ENCODE peak calls at places on chromosomes 6 and 20, in six cellular contexts. B is lower leg skin; X is Peyer's patch; C is lower lobe of right lung; P is naive thymus-derived CD4-positive, alpha-beta T cell; O is WTC11. G is an unnamed sample.

GRCh38 chr20:18056174-18057105 is 1.3 kb downstream of the OVOL2 start:
- DNase-seq in O (peak; percentile 58), P (no peak), B (no peak), X (peak; percentile 88), C (peak; percentile 61), G (no peak)

GRCh38 chr6:166463363-166464067 is 80.8 kb upstream of the MPC1 start:
- DNase-seq in O (no peak), X (no peak), P (no peak), B (no peak), C (no peak), G (no peak)

GRCh38 chr6:35497571-35498406 is 910 bp upstream of the TEAD3 start:
- DNase-seq in P (peak; percentile 43), C (peak; percentile 77), B (peak; percentile 63), O (peak; percentile 76), X (peak; percentile 72), G (peak; percentile 64)

GRCh38 chr20:24795444-24795843 is 153.6 kb upstream of the CST7 start:
- DNase-seq in X (no peak), B (no peak), C (peak; percentile 30), P (no peak), O (no peak), G (no peak)

GRCh38 chr20:21286775-21287174 is 16.4 kb upstream of the XRN2 start:
- DNase-seq in O (no peak), B (no peak), P (no peak), C (no peak), X (no peak), G (no peak)

GRCh38 chr6:170290306-170291128 is at the start of gene DLL1:
- DNase-seq in B (peak; percentile 42), P (peak; percentile 41), C (peak; percentile 62), X (peak; percentile 76), O (peak; percentile 86), G (no peak)

GRCh38 chr20:48721324-48722001 is 106.3 kb downstream of the PREX1 start:
- DNase-seq in P (no peak), C (no peak), B (no peak), O (no peak), X (no peak), G (no peak)

GRCh38 chr6:118387921-118388701 is 160.0 kb upstream of the PLN start:
- DNase-seq in C (no peak), X (no peak), P (no peak), O (no peak), B (no peak), G (no peak)

GRCh38 chr20:24610341-24611115 is 141.1 kb downstream of the SYNDIG1 start:
- DNase-seq in C (no peak), P (no peak), X (no peak), B (no peak), O (no peak), G (no peak)

GRCh38 chr6:157527471-157527907 is 146.5 kb downstream of the ZDHHC14 start:
- DNase-seq in P (no peak), X (no peak), B (peak; percentile 53), O (no peak), C (no peak), G (no peak)

GRCh38 chr6:127483399-127484055 is 24.3 kb upstream of the KIAA0408 start:
- DNase-seq in C (no peak), P (no peak), O (peak; percentile 47), B (no peak), X (no peak), G (no peak)

GRCh38 chr6:144378437-144378836 is 93.3 kb downstream of the UTRN start:
- DNase-seq in P (no peak), C (no peak), X (no peak), B (no peak), O (no peak), G (no peak)

GRCh38 chr20:60060593-60060992 is 102.4 kb downstream of the CDH26 start:
- DNase-seq in O (no peak), P (no peak), B (no peak), X (no peak), C (no peak), G (no peak)

GRCh38 chr6:26183581-26184408 is 96.6 kb downstream of the HFE start:
- DNase-seq in C (peak; percentile 72), X (peak; percentile 79), B (no peak), P (peak; percentile 79), O (peak; percentile 74), G (peak; percentile 78)

GRCh38 chr6:131061041-131061770 is 1.8 kb downstream of the EPB41L2 start:
- DNase-seq in X (no peak), B (no peak), C (no peak), O (no peak), P (no peak), G (no peak)

GRCh38 chr6:114172861-114173260 is 170.0 kb downstream of the HS3ST5 start:
- DNase-seq in C (no peak), O (no peak), B (no peak), P (no peak), X (no peak), G (no peak)

GRCh38 chr20:3768342-3769130 is 983 bp upstream of the ADISSP start:
- DNase-seq in C (peak; percentile 84), B (peak; percentile 64), P (peak; percentile 92), O (peak; percentile 89), X (peak; percentile 80), G (peak; percentile 87)

GRCh38 chr6:112022749-112023148 is 31.2 kb upstream of the CCN6 start:
- DNase-seq in X (no peak), O (no peak), C (no peak), B (no peak), P (no peak), G (no peak)

GRCh38 chr6:91436448-91436847 is 849.6 kb upstream of the MAP3K7 start:
- DNase-seq in O (no peak), B (no peak), P (no peak), X (no peak), C (no peak), G (no peak)

GRCh38 chr6:109867009-109867969 is 110.8 kb upstream of the GPR6 start:
- DNase-seq in P (no peak), B (peak; percentile 50), C (no peak), O (no peak), X (no peak), G (no peak)